ENCODE peak calls at places on chromosomes 6 and 20, in four cellular contexts. R is fibroblast of mammary gland, P is cardiac muscle cell, X is dorsolateral prefrontal cortex. K is an unnamed sample.

GRCh38 chr6:22327881-22328280 is 31.0 kb upstream of the PRL start:
- DNase-seq in R (no peak), P (no peak), X (no peak), K (no peak)

GRCh38 chr20:34654207-34654744 is 22.6 kb downstream of the PIGU start:
- DNase-seq in P (no peak), R (no peak), X (no peak), K (no peak)

GRCh38 chr20:61524956-61525666 is 273.1 kb downstream of the CDH4 start:
- DNase-seq in P (no peak), X (no peak), R (no peak), K (no peak)

GRCh38 chr6:69696273-69696672 is 100.5 kb downstream of the LMBRD1 start:
- DNase-seq in R (peak), P (no peak), X (no peak), K (no peak)

GRCh38 chr6:149264629-149265028 is 52.9 kb upstream of the TAB2 start:
- DNase-seq in P (no peak), X (no peak), R (no peak), K (no peak)

GRCh38 chr20:1810926-1811620 is 84.1 kb upstream of the SIRPA start:
- DNase-seq in R (peak), X (no peak), P (no peak), K (no peak)

GRCh38 chr20:45779011-45779915 is 12.4 kb downstream of the WFDC3 start:
- DNase-seq in R (peak), P (no peak), X (peak), K (peak)

GRCh38 chr6:51528556-51528955 is 558.9 kb downstream of the PKHD1 start:
- DNase-seq in X (no peak), R (no peak), P (no peak), K (no peak)

GRCh38 chr6:155274533-155274932 is 10.7 kb downstream of the CLDN20 start:
- DNase-seq in P (no peak), X (no peak), R (peak), K (no peak)

GRCh38 chr6:102485480-102485879 is 1092.0 kb downstream of the GRIK2 start:
- DNase-seq in P (no peak), R (no peak), X (no peak), K (no peak)

GRCh38 chr20:15842872-15843271 is 730.4 kb downstream of the KIF16B start:
- DNase-seq in P (no peak), X (no peak), R (no peak), K (no peak)

GRCh38 chr6:111653961-111654360 is 48.3 kb upstream of the TRAF3IP2 start:
- DNase-seq in X (no peak), P (no peak), R (no peak), K (no peak)

GRCh38 chr20:54113553-54113952 is 43.2 kb upstream of the BCAS1 start:
- DNase-seq in P (no peak), R (no peak), X (no peak), K (no peak)

GRCh38 chr6:163711615-163712568 is 297.4 kb downstream of the QKI start:
- DNase-seq in X (peak), P (no peak), R (peak), K (peak)

GRCh38 chr6:83514877-83515466 is 2.6 kb downstream of the PRSS35 start:
- DNase-seq in X (no peak), R (peak), P (peak), K (no peak)

GRCh38 chr6:147693185-147693584 is 184.7 kb downstream of the SAMD5 start:
- DNase-seq in X (no peak), R (no peak), P (no peak), K (no peak)

GRCh38 chr6:24910331-24910849 is 25.4 kb downstream of the RIPOR2 start:
- DNase-seq in R (no peak), P (peak), X (peak), K (no peak)

GRCh38 chr6:111987295-111987694 is 66.6 kb upstream of the CCN6 start:
- DNase-seq in P (no peak), X (no peak), R (peak), K (no peak)

GRCh38 chr20:63317601-63318291 is 24.8 kb downstream of the COL20A1 start:
- DNase-seq in X (no peak), P (no peak), R (no peak), K (peak)

GRCh38 chr6:145498425-145498824 is 236.9 kb downstream of the EPM2A start:
- DNase-seq in R (no peak), P (no peak), X (no peak), K (no peak)

GRCh38 chr6:37011656-37012378 is 6.4 kb downstream of the FGD2 start:
- DNase-seq in X (no peak), R (peak), P (no peak), K (no peak)

GRCh38 chr6:24419526-24419925 is 16.8 kb downstream of the MRS2 start:
- DNase-seq in X (no peak), P (no peak), R (no peak), K (no peak)

GRCh38 chr20:3660262-3661059 is 2.7 kb downstream of the GFRA4 start:
- DNase-seq in P (no peak), X (peak), R (no peak), K (no peak)

GRCh38 chr6:74320076-74320475 is 624.1 kb downstream of the CD109 start:
- DNase-seq in X (no peak), R (no peak), P (no peak), K (no peak)

GRCh38 chr6:143673638-143674037 is 4.1 kb upstream of the PHACTR2 start:
- DNase-seq in R (peak), P (no peak), X (no peak), K (no peak)

GRCh38 chr6:135257641-135258405 is 76.7 kb downstream of the MYB start:
- DNase-seq in P (no peak), X (no peak), R (no peak), K (no peak)

GRCh38 chr20:47359533-47360206 is 3.2 kb upstream of the ZMYND8 start:
- DNase-seq in P (no peak), R (no peak), X (no peak), K (no peak)

GRCh38 chr6:15547379-15547778 is 115.4 kb downstream of the DTNBP1 start:
- DNase-seq in P (peak), X (no peak), R (no peak), K (no peak)

GRCh38 chr20:10436053-10436699 is 1.1 kb downstream of the SLX4IP start:
- DNase-seq in X (no peak), R (no peak), P (no peak), K (no peak)
- H3K4me3 ChIP-seq in X (no peak), R (no peak), P (peak), K (no peak)

GRCh38 chr20:31972481-31973386 is 4.8 kb downstream of the XKR7 start:
- DNase-seq in P (peak), R (no peak), X (no peak), K (no peak)

GRCh38 chr20:31975874-31976273 is 7.9 kb downstream of the XKR7 start:
- DNase-seq in R (no peak), X (no peak), P (no peak), K (no peak)

GRCh38 chr20:31977080-31977479 is 9.1 kb downstream of the XKR7 start:
- DNase-seq in R (no peak), X (no peak), P (no peak), K (no peak)

GRCh38 chr20:31974975-31975481 is 7.1 kb downstream of the XKR7 start:
- DNase-seq in P (no peak), R (no peak), X (no peak), K (no peak)

GRCh38 chr20:31974296-31974695 is 6.3 kb downstream of the XKR7 start:
- DNase-seq in R (no peak), P (no peak), X (no peak), K (no peak)
- H3K4me3 ChIP-seq in R (no peak), P (no peak), X (no peak), K (no peak)

GRCh38 chr20:57708694-57709673 is 831 bp downstream of the PMEPA1 start:
- DNase-seq in P (peak), R (no peak), X (no peak), K (no peak)

GRCh38 chr20:57705103-57705899 is 4.5 kb downstream of the PMEPA1 start:
- DNase-seq in X (no peak), R (no peak), P (no peak), K (no peak)

GRCh38 chr20:57707849-57708693 is 1.7 kb downstream of the PMEPA1 start:
- DNase-seq in R (no peak), X (no peak), P (peak), K (no peak)

GRCh38 chr20:57709823-57710799 is at the start of gene PMEPA1:
- DNase-seq in P (peak), R (peak), X (peak), K (peak)

GRCh38 chr20:57707320-57707719 is 2.5 kb downstream of the PMEPA1 start:
- DNase-seq in P (no peak), X (no peak), R (no peak), K (no peak)
- H3K4me3 ChIP-seq in P (no peak), X (peak), R (no peak), K (no peak)

DNA sequence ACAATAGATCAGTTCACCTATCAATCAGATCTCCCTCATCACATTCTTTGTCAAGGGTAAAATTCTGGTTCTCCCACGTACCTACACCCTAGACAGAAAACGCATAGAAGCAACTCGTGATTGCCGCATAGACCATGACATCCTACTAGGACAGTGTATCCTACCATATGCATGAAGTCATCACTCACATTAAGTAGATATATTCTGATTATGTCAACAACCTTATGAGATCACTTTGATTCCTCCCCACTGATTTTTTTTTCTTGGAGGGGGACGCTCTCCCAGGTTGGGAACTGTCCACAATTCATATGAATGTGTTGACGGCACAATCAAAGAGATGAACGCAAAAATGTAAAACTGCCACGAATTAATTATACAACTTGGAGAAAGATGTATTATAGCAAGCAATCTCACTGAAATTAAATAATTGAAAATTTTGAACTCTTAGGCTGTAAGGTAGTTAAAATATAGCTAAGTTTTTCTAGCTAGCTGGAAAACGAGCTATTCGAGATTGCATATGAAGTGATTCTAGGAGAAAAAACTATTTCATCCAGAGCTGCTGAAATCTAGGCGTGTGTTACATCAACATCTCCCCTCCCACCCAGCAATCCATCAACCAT is 82.5 kb upstream of the CCDC28A start:
- DNase-seq in P (no peak), R (no peak), X (no peak), K (no peak)
- H3K4me3 ChIP-seq in P (no peak), R (peak), X (no peak), K (peak)

GRCh38 chr6:27213544-27214125 is 33.9 kb upstream of the PRSS16 start:
- DNase-seq in X (no peak), R (peak), P (no peak), K (no peak)
- H3K4me3 ChIP-seq in X (no peak), R (peak), P (peak), K (no peak)

GRCh38 chr20:49568491-49569151 is 684 bp upstream of the PTGIS start:
- DNase-seq in P (no peak), X (no peak), R (no peak), K (no peak)
- H3K4me3 ChIP-seq in P (peak), X (no peak), R (peak), K (no peak)

DNA sequence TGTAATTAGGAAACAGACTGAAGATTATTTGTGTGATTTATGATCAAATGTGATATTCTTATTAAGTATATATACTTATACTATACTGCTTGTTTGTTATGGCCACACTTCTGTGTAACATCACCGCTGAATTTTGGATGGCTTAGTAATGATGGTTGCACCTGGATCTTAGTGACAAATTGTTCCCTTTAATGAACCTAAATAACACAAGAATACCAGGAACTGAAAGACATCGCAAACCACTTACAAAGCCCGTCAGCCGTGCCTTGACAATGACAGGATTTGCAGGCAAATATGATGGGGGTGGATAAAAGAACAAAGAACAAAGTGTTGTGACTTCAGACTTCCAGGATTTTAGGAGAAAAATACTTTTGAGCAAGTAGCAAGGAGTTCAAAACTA is 67.1 kb downstream of the LAMP5 start:
- DNase-seq in X (no peak), R (no peak), P (no peak), K (no peak)
- H3K4me3 ChIP-seq in X (no peak), R (no peak), P (no peak), K (no peak)

DNA sequence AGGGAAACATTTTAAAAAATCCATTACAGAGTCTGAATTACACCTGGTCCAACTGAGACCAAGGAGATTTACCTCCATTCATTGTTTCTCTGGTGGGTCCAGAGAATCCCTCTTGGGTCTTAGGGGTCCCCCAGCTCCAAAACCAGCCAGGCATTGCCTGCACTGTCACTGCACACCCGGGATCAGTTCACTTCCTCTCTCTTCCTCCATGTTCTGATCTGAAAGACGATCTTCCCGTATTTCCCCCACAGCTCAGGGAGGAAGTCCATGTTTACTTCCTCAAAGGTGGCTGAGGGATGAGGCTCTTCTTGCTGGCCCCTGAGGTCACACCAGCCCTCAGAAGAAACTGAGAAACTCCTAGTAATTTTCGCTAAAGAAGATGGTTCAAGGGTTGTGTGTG is 159.7 kb downstream of the BMP7 start:
- DNase-seq in X (no peak), R (no peak), P (no peak), K (no peak)
- H3K4me3 ChIP-seq in X (no peak), R (no peak), P (no peak), K (no peak)

GRCh38 chr6:33740204-33740608 is 6.5 kb downstream of the IP6K3 start:
- DNase-seq in X (no peak), R (no peak), P (no peak), K (peak)
- H3K4me3 ChIP-seq in X (no peak), R (no peak), P (no peak), K (no peak)

DNA sequence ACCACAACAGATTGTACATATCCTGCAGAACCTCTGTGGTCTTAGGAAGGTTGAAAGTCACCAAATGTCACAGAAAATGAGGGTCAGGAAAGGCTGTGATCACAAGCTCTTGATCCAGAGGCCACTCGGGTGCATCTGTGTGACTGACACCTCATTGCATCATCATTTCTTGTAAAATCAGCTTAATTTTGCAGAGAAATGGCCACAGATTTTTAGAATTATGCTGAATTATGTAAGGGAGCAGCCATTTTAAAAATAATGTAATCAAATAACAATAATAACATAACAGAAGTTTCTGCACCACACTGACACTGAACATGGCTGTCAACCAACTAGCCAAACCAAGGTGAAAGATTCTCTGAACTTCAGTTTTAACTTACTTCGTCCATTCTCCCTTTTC is 32.5 kb upstream of the PRND start:
- DNase-seq in X (no peak), P (no peak), R (no peak), K (no peak)
- H3K4me3 ChIP-seq in X (peak), P (no peak), R (no peak), K (no peak)